ENCODE peak calls at places on chromosome 9, in five cellular contexts. L is MM.1S, C is neural progenitor cell, N is tibial nerve, A is fibroblast of lung. M is an unnamed sample.

GRCh38 chr9:127611796-127612790 is at the start of gene STXBP1:
- DNase-seq in N (peak; percentile 77), L (peak; percentile 91), A (peak; percentile 70), C (peak; percentile 95), M (peak; percentile 69)

GRCh38 chr9:132226571-132227430 is 64.9 kb downstream of the NTNG2 start:
- DNase-seq in C (no peak), L (no peak), A (no peak), N (no peak), M (no peak)

GRCh38 chr9:629136-629535 is 212.4 kb upstream of the DMRT1 start:
- DNase-seq in C (no peak), L (peak; percentile 88), A (no peak), N (no peak), M (no peak)

GRCh38 chr9:90526386-90526785 is 116.2 kb downstream of the DIRAS2 start:
- DNase-seq in N (no peak), A (no peak), L (no peak), C (no peak), M (no peak)

GRCh38 chr9:14314424-14314928 is 535 bp upstream of the NFIB start:
- DNase-seq in L (peak; percentile 18), C (peak; percentile 39), N (peak; percentile 62), A (peak; percentile 97), M (peak; percentile 90)

GRCh38 chr9:15786616-15787015 is 233.8 kb downstream of the CCDC171 start:
- DNase-seq in N (no peak), C (no peak), L (no peak), A (no peak), M (no peak)

GRCh38 chr9:16726023-16726422 is 144.4 kb downstream of the BNC2 start:
- DNase-seq in N (no peak), A (peak; percentile 61), C (peak; percentile 27), L (peak; percentile 8), M (peak; percentile 65)

GRCh38 chr9:92406506-92406905 is 2.1 kb upstream of the OGN start:
- DNase-seq in L (peak; percentile 74), N (no peak), C (no peak), A (peak; percentile 50), M (no peak)

GRCh38 chr9:126569036-126569435 is 44.7 kb upstream of the LMX1B start:
- DNase-seq in C (no peak), N (no peak), L (no peak), A (peak; percentile 28), M (peak; percentile 28)

GRCh38 chr9:8262625-8263622 is 463.3 kb upstream of the DMAC1 start:
- DNase-seq in A (no peak), L (no peak), C (peak; percentile 25), N (no peak), M (no peak)

GRCh38 chr9:109463924-109464625 is 34.0 kb downstream of the PTPN3 start:
- DNase-seq in A (no peak), N (no peak), C (no peak), L (no peak), M (peak; percentile 6)

DNA sequence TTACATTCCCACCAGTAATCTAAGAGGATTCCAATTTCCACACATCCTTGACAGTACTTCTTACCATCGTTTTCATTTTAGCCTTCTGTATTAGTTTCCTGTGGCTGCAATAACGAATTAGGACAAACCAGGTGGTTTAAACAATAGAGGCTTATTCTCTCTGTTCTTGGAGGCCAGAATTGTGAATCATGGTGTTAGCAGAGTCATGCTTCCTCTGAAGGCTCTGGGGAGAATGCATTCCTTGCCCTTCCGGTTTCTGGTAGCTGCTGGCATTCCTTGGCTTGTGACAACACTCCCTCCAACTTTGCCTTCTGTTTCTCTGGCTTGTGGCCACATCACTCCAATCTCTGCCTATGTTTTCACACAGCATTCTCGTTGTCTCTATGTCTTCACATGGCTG is 23.5 kb downstream of the RIGI start:
- DNase-seq in A (peak; percentile 89), N (no peak), L (no peak), C (no peak), M (peak; percentile 83)
- H3K4me3 ChIP-seq in A (no peak overlapping the region), N (no peak overlapping the region), L (no peak overlapping the region), C (no peak overlapping the region), M (no peak overlapping the region)

DNA sequence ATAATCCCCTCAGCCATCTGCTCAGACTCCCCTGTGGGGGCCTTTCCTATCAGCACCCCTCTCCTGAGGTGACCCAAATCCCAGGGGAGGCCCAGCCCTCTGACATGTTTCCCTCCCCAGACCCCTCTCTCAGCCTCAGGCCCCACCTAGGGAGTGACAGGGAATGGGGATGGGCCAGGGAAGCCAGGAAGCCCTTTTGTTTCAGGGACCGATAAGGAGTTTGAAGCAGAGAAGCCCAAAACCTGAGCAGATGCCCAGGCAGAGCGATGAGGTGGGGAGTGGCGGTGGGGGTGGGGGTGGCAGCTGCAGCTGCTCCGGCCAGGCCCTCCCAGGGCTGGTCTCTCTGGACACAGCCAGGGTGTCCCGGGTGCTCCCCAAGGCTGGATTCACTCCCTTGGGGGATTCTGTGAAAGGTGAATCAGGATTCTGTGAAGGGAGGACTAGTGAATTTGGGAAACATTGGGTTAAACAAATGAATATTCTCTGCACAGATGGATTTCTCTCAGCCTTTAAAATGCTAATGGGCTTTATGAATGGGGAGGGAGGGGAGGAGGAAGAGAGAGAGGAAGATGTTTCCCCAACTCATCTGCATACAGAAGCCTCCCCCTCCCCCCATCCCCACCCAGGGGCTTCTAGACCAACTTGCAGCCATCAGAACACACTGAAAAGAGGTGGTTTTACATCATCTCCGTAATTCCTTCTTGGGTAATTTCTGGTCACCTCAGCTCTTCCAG is 17.4 kb downstream of the AKNA start:
- DNase-seq in L (no peak), A (no peak), N (no peak), C (peak; percentile 37), M (no peak)
- H3K4me3 ChIP-seq in L (no peak overlapping the region), A (no peak overlapping the region), N (no peak overlapping the region), C (peak overlapping the region; percentile 13), M (no peak overlapping the region)

GRCh38 chr9:134335490-134336173 is 9.4 kb downstream of the RXRA start:
- DNase-seq in C (no peak), L (no peak), A (no peak), N (no peak), M (no peak)
- H3K4me3 ChIP-seq in C (no peak overlapping the region), L (no peak overlapping the region), A (no peak overlapping the region), N (no peak overlapping the region), M (no peak overlapping the region)

DNA sequence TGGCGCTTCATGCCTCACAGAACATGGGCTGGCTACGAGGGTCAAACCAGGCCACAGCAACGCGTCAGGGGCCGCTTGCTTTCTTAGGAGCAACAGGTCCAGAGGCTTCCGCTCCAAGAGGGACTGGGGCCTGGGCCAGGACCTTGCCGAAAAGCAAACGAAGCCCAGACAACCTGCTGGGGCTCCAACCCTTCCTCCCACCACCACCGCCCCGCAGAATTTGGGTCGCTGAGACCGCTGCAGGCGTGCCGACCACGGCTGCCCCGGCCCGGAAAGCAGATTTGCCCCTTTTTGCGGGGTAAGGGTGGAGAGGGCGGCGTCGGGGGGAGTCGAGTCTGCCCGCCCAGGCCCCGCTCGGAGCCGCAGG is 9.9 kb upstream of the GRIN1 start:
- DNase-seq in C (peak; percentile 46), A (peak; percentile 32), N (no peak), L (no peak), M (peak; percentile 49)
- H3K4me3 ChIP-seq in C (peak overlapping the region; percentile 83), A (peak overlapping the region; percentile 78), N (peak overlapping the region; percentile 55), L (peak overlapping the region; percentile 75), M (peak overlapping the region; percentile 72)

GRCh38 chr9:113887436-113887835 is 11.3 kb downstream of the ZNF618 start:
- DNase-seq in N (no peak), A (no peak), L (no peak), C (no peak), M (no peak)

GRCh38 chr9:113885183-113886002 is 9.3 kb downstream of the ZNF618 start:
- DNase-seq in N (no peak), A (no peak), L (no peak), C (no peak), M (no peak)

GRCh38 chr9:113886471-113886870 is 10.4 kb downstream of the ZNF618 start:
- DNase-seq in L (peak; percentile 44), N (no peak), A (no peak), C (peak; percentile 60), M (no peak)

GRCh38 chr9:113886933-113887332 is 10.8 kb downstream of the ZNF618 start:
- DNase-seq in L (no peak), C (no peak), A (peak; percentile 25), N (no peak), M (no peak)

GRCh38 chr9:113886003-113886324 is 9.9 kb downstream of the ZNF618 start:
- DNase-seq in C (no peak), L (no peak), A (peak; percentile 43), N (no peak), M (peak; percentile 38)
- H3K4me3 ChIP-seq in C (no peak overlapping the region), L (peak overlapping the region; percentile 24), A (peak overlapping the region; percentile 59), N (peak overlapping the region; percentile 34), M (peak overlapping the region; percentile 23)

DNA sequence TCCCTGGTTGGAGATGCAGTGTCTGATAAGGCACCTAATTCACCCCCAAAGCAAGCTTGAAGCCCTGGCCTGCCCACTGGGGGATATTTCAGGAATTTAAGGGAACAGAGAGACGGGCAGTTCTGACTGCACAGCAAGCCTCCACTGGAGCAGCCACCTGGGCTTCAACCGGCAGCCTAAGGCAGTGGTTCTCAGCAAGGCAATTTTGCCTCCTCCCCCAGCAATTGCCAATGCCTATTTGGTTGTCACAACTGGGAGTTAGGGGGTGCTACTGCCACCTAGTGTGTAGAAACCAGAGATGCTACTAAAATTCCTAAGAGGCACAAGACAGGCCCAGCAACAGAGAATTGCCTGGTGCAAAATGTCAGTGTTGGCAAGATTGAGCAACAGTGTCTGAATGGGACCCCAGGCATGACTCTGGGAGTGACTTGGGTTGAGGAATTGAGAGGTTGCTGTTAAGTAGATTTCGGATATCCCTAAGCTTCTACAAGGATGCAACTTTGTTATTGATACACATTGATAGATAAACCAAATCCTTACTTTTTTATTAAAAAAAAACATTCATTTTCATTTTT is 58.7 kb upstream of the CTSL start:
- DNase-seq in A (no peak), N (no peak), C (peak; percentile 87), L (peak; percentile 28), M (peak; percentile 40)
- H3K4me3 ChIP-seq in A (no peak overlapping the region), N (no peak overlapping the region), C (no peak overlapping the region), L (no peak overlapping the region), M (no peak overlapping the region)

GRCh38 chr9:95005276-95006141 is 279.0 kb downstream of the AOPEP start:
- DNase-seq in C (peak; percentile 28), L (no peak), A (no peak), N (no peak), M (no peak)

GRCh38 chr9:95010431-95010838 is 283.9 kb downstream of the AOPEP start:
- DNase-seq in A (no peak), L (no peak), C (no peak), N (no peak), M (no peak)

GRCh38 chr9:95009459-95009858 is 283.0 kb downstream of the AOPEP start:
- DNase-seq in C (no peak), N (no peak), L (no peak), A (peak; percentile 72), M (peak; percentile 31)

GRCh38 chr9:95007470-95007869 is 281.0 kb downstream of the AOPEP start:
- DNase-seq in N (no peak), C (no peak), L (no peak), A (peak; percentile 68), M (peak; percentile 59)

DNA sequence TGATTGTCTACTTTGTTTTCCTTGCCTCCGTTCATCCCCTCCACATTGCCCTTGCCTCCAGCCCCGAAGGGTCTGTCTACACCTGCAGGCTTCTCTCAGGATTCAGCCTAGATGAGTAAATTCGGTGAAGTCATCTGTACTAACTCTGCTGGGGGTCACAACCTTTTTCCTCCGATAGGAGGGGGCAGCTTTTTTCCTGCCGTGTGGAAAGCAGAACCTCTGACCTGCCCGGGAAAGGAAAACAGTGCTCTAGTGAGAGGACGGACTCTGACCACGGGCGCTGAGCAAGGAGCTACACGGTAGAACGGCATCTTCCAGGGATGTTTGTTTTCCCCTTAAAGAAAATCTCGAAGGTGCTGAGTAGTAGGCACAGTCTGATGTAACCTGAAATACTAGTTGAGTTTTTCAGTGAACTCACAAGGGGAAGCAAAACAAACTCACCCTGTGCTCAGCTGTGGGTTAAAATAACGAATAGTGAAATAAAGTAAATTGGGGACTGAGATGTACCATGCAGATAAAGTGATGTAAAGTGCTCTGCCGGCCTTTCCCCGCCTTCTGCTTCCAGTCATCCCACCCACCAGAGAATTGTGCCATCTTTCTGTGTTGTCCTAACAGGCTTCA is 281.8 kb downstream of the AOPEP start:
- DNase-seq in N (no peak), C (no peak), L (no peak), A (no peak), M (no peak)
- H3K4me3 ChIP-seq in N (peak overlapping the region; percentile 38), C (no peak overlapping the region), L (no peak overlapping the region), A (peak overlapping the region; percentile 86), M (no peak overlapping the region)